ENCODE peak calls at places on chromosomes 2 and 18, in seven cellular contexts. V is fibroblast of lung, Q is prostate gland, U is keratinocyte, P is H1, J is sigmoid colon, T is left lung. Y is an unnamed sample.

GRCh38 chr18:10476430-10476829 is 22.0 kb downstream of the APCDD1 start:
- DNase-seq in V (peak), Q (peak), U (no peak), P (no peak), J (no peak), T (no peak), Y (no peak)

GRCh38 chr2:132598536-132598935 is 71.5 kb downstream of the LYPD1 start:
- DNase-seq in V (no peak), Q (no peak), U (no peak), P (no peak), J (no peak), T (no peak), Y (no peak)

GRCh38 chr18:76592981-76593381 is 97.9 kb upstream of the ZNF516 start:
- DNase-seq in V (peak), Q (no peak), U (no peak), P (no peak), J (no peak), T (no peak), Y (peak)

GRCh38 chr2:234081970-234082822 is 31.7 kb downstream of the SPP2 start:
- DNase-seq in V (no peak), Q (peak), U (no peak), P (no peak), J (no peak), T (no peak), Y (no peak)

GRCh38 chr2:40087927-40088326 is 308.9 kb upstream of the THUMPD2 start:
- DNase-seq in V (no peak), Q (no peak), U (no peak), P (no peak), J (no peak), T (no peak), Y (no peak)

GRCh38 chr2:62477573-62477972 is 28.4 kb downstream of the TMEM17 start:
- DNase-seq in V (no peak), Q (no peak), U (no peak), P (no peak), J (no peak), T (no peak), Y (no peak)

GRCh38 chr18:59877366-59877765 is 22.4 kb upstream of the PMAIP1 start:
- DNase-seq in V (no peak), Q (no peak), U (no peak), P (no peak), J (no peak), T (no peak), Y (no peak)

GRCh38 chr2:66240284-66240683 is 194.6 kb upstream of the MEIS1 start:
- DNase-seq in V (peak), Q (peak), U (no peak), P (no peak), J (peak), T (no peak), Y (no peak)

GRCh38 chr2:41966431-41966893 is 81.4 kb upstream of the PKDCC start:
- DNase-seq in V (peak), Q (peak), U (no peak), P (no peak), J (peak), T (peak), Y (no peak)

GRCh38 chr2:31241625-31242270 is 7.8 kb downstream of the EHD3 start:
- DNase-seq in V (no peak), Q (no peak), U (no peak), P (no peak), J (no peak), T (no peak), Y (no peak)

GRCh38 chr2:215624423-215624829 is 188.6 kb upstream of the FN1 start:
- DNase-seq in V (peak), Q (peak), U (no peak), P (no peak), J (peak), T (peak), Y (no peak)

GRCh38 chr2:195656131-195656858 is 731 bp upstream of the SLC39A10 start:
- DNase-seq in V (no peak), Q (peak), U (peak), P (no peak), J (no peak), T (no peak), Y (no peak)

GRCh38 chr2:197076652-197077051 is 150.1 kb upstream of the PGAP1 start:
- DNase-seq in V (no peak), Q (no peak), U (no peak), P (no peak), J (no peak), T (no peak), Y (no peak)

GRCh38 chr2:168397629-168398028 is 58.4 kb upstream of the CERS6 start:
- DNase-seq in V (no peak), Q (no peak), U (no peak), P (no peak), J (no peak), T (no peak), Y (no peak)

GRCh38 chr2:75810931-75811330 is 100.2 kb upstream of the GCFC2 start:
- DNase-seq in V (no peak), Q (no peak), U (no peak), P (no peak), J (no peak), T (no peak), Y (no peak)

GRCh38 chr2:33377048-33377447 is 99.4 kb upstream of the RASGRP3 start:
- DNase-seq in V (no peak), Q (no peak), U (no peak), P (no peak), J (no peak), T (no peak), Y (no peak)

GRCh38 chr18:79195716-79196683 is 126.8 kb downstream of the ATP9B start:
- DNase-seq in V (no peak), Q (no peak), U (no peak), P (no peak), J (no peak), T (no peak), Y (no peak)

GRCh38 chr2:88099798-88100488 is 27.9 kb downstream of the FABP1 start:
- DNase-seq in V (peak), Q (no peak), U (peak), P (peak), J (no peak), T (no peak), Y (no peak)

GRCh38 chr2:46829240-46829970 is 86.2 kb downstream of the MCFD2 start:
- DNase-seq in V (no peak), Q (no peak), U (no peak), P (no peak), J (no peak), T (no peak), Y (no peak)

GRCh38 chr18:33749831-33750230 is 171.8 kb downstream of the ASXL3 start:
- DNase-seq in V (no peak), Q (no peak), U (no peak), P (no peak), J (peak), T (no peak), Y (no peak)

GRCh38 chr2:199462167-199462976 is 4.6 kb upstream of the SATB2 start:
- DNase-seq in V (no peak), Q (no peak), U (no peak), P (no peak), J (no peak), T (no peak), Y (no peak)

GRCh38 chr2:128354731-128355470 is 36.2 kb upstream of the HS6ST1 start:
- DNase-seq in V (peak), Q (no peak), U (no peak), P (no peak), J (no peak), T (no peak), Y (no peak)

GRCh38 chr18:47050468-47050867 is 15.0 kb upstream of the ELOA2 start:
- DNase-seq in V (peak), Q (no peak), U (no peak), P (no peak), J (no peak), T (no peak), Y (peak)

GRCh38 chr18:25759111-25759510 is 331.3 kb downstream of the SS18 start:
- DNase-seq in V (peak), Q (no peak), U (no peak), P (no peak), J (no peak), T (no peak), Y (no peak)

GRCh38 chr2:208122248-208122647 is 2.1 kb downstream of the CRYGD start:
- DNase-seq in V (no peak), Q (no peak), U (no peak), P (no peak), J (no peak), T (no peak), Y (no peak)

GRCh38 chr2:70085711-70086277 is 1.5 kb upstream of the PCBP1 start:
- DNase-seq in V (no peak), Q (no peak), U (no peak), P (no peak), J (peak), T (no peak), Y (no peak)

GRCh38 chr18:40524881-40525280 is 1430.2 kb upstream of the PIK3C3 start:
- DNase-seq in V (peak), Q (no peak), U (no peak), P (no peak), J (no peak), T (no peak), Y (no peak)

GRCh38 chr18:49193896-49194295 is 243.1 kb upstream of the SMAD7 start:
- DNase-seq in V (no peak), Q (no peak), U (no peak), P (no peak), J (no peak), T (no peak), Y (no peak)

GRCh38 chr2:157338013-157338412 is 12.4 kb upstream of the ERMN start:
- DNase-seq in V (no peak), Q (no peak), U (no peak), P (no peak), J (no peak), T (no peak), Y (no peak)

GRCh38 chr18:78501251-78501650 is 478.4 kb upstream of the SALL3 start:
- DNase-seq in V (no peak), Q (no peak), U (no peak), P (no peak), J (no peak), T (no peak), Y (no peak)

GRCh38 chr2:112577756-112578155 is 6.7 kb upstream of the CHCHD5 start:
- DNase-seq in V (peak), Q (no peak), U (no peak), P (no peak), J (no peak), T (no peak), Y (no peak)
- TF ChIP-seq CTCF in V (peak), Q (no peak), U (no peak), P (no peak), J (no peak), T (no peak), Y (no peak)

GRCh38 chr2:163658556-163658955 is 77.3 kb downstream of the FIGN start:
- DNase-seq in V (no peak), Q (no peak), U (no peak), P (no peak), J (no peak), T (no peak), Y (no peak)

GRCh38 chr2:163655672-163656071 is 80.1 kb downstream of the FIGN start:
- DNase-seq in V (no peak), Q (no peak), U (no peak), P (no peak), J (no peak), T (no peak), Y (no peak)

GRCh38 chr2:163656622-163657021 is 79.2 kb downstream of the FIGN start:
- DNase-seq in V (no peak), Q (no peak), U (no peak), P (no peak), J (no peak), T (no peak), Y (no peak)

GRCh38 chr2:163659224-163659623 is 76.6 kb downstream of the FIGN start:
- DNase-seq in V (no peak), Q (no peak), U (no peak), P (no peak), J (no peak), T (no peak), Y (no peak)

GRCh38 chr2:163657257-163657656 is 78.6 kb downstream of the FIGN start:
- DNase-seq in V (no peak), Q (no peak), U (peak), P (no peak), J (no peak), T (no peak), Y (no peak)
- H3K27ac ChIP-seq in V (no peak), Q (no peak), U (no peak), P (no peak), J (no peak), T (no peak), Y (no peak)

GRCh38 chr2:119111115-119111975 is 47.2 kb downstream of the C1QL2 start:
- DNase-seq in V (no peak), Q (no peak), U (peak), P (no peak), J (peak), T (no peak), Y (no peak)
- TF ChIP-seq CTCF in V (no peak), Q (no peak), U (no peak), P (no peak), J (no peak), T (no peak), Y (no peak)

GRCh38 chr2:176669398-176670174 is 400.3 kb downstream of the MTX2 start:
- DNase-seq in V (no peak), Q (no peak), U (no peak), P (no peak), J (no peak), T (no peak), Y (no peak)
- H3K27ac ChIP-seq in V (no peak), Q (no peak), U (no peak), P (no peak), J (no peak), T (no peak), Y (no peak)